ENCODE peak calls at places on chromosome 4, in nine cellular contexts. K is A673, U is spleen, A is heart left ventricle, P is uterus, T is endodermal cell, G is GM12878, O is cardiac muscle cell, R is right lobe of liver. X is an unnamed sample.

GRCh38 chr4:108433832-108434231 is 186.5 kb upstream of the RPL34 start:
- DNase-seq in K (no peak), U (no peak), A (no peak), P (no peak), T (no peak), G (no peak), O (no peak), R (no peak), X (no peak)

GRCh38 chr4:3399277-3400194 is 42.2 kb upstream of the HGFAC start:
- DNase-seq in K (no peak), U (no peak), A (no peak), P (no peak), T (no peak), G (no peak), O (no peak), R (peak), X (no peak)

GRCh38 chr4:8517946-8518345 is 62.2 kb upstream of the GPR78 start:
- DNase-seq in K (no peak), U (no peak), A (peak), P (no peak), T (no peak), G (no peak), O (no peak), R (no peak), X (no peak)

GRCh38 chr4:24089831-24090531 is 200.1 kb upstream of the PPARGC1A start:
- DNase-seq in K (no peak), U (no peak), A (no peak), P (no peak), T (no peak), G (no peak), O (no peak), R (no peak), X (no peak)

GRCh38 chr4:189124149-189124758 is 816.4 kb upstream of the FRG1 start:
- DNase-seq in K (peak), U (no peak), A (no peak), P (no peak), T (peak), G (no peak), O (peak), R (no peak), X (no peak)

GRCh38 chr4:94389595-94390290 is 47.1 kb upstream of the HPGDS start:
- DNase-seq in K (no peak), U (no peak), A (no peak), P (no peak), T (no peak), G (no peak), O (no peak), R (no peak), X (no peak)

GRCh38 chr4:83889802-83890201 is 353.9 kb downstream of the GPAT3 start:
- DNase-seq in K (no peak), U (no peak), A (no peak), P (no peak), T (no peak), G (no peak), O (peak), R (no peak), X (no peak)

GRCh38 chr4:153655928-153656327 is 28.2 kb upstream of the TLR2 start:
- DNase-seq in K (no peak), U (no peak), A (no peak), P (no peak), T (no peak), G (no peak), O (peak), R (peak), X (peak)

GRCh38 chr4:24742773-24743676 is 52.3 kb upstream of the SOD3 start:
- DNase-seq in K (no peak), U (no peak), A (no peak), P (no peak), T (no peak), G (no peak), O (no peak), R (no peak), X (no peak)

GRCh38 chr4:3630934-3631585 is 98.8 kb upstream of the LRPAP1 start:
- DNase-seq in K (no peak), U (peak), A (peak), P (peak), T (no peak), G (no peak), O (peak), R (no peak), X (no peak)

GRCh38 chr4:155392486-155393184 is 15.9 kb upstream of the MAP9 start:
- DNase-seq in K (peak), U (no peak), A (no peak), P (no peak), T (no peak), G (no peak), O (peak), R (no peak), X (no peak)

GRCh38 chr4:183182873-183183725 is 84.0 kb downstream of the WWC2 start:
- DNase-seq in K (peak), U (no peak), A (no peak), P (peak), T (peak), G (no peak), O (peak), R (no peak), X (no peak)

GRCh38 chr4:113256946-113257345 is 207.5 kb downstream of the ANK2 start:
- DNase-seq in K (peak), U (no peak), A (no peak), P (no peak), T (no peak), G (no peak), O (peak), R (no peak), X (no peak)

GRCh38 chr4:134650461-134650860 is 448.9 kb upstream of the PABPC4L start:
- DNase-seq in K (no peak), U (no peak), A (no peak), P (no peak), T (no peak), G (no peak), O (no peak), R (no peak), X (no peak)

DNA sequence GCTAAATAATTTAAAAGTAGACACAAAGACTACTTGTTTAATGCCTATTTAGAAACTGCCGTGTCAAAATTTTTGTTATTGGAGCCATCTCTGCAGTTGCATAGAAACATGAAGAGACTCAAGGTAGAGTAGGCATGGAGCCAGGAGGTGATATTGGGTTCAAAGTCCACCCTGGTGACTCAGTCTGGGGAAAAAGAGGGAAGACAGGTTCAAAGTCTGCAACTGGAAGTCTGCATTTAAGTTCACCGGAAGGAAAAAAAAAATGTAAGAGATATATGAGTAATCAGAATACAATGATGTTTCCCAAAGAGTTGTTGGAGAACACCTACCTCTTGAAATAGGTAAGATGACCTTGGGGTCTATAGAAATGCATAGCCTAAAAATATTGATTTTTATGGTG is 67.4 kb upstream of the QRFPR start:
- DNase-seq in K (no peak), U (no peak), A (no peak), P (no peak), T (no peak), G (no peak), O (no peak), R (no peak), X (no peak)
- TF ChIP-seq CTCF in K (no peak), U (no peak), A (no peak), P (no peak), T (no peak), G (no peak), O (no peak), R (no peak), X (no peak)

DNA sequence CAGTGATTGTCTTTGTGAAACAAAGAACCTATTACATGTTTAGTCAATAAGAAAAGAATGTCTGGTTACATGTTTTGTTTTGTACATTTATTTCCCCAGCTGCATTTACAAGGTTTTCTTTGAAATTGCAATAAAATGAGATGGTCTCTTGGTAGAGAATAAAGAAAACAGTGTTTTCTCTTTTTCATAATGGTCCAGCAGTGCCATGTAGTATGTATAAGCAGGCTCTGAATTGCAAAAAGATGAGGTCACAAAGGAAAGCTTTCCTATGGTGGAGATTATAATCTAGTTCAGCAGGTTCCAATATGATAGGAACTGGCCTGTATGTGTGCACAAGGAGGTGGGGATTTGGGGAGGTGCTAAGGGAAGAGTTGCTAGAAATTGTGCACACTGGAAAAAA is 1417.3 kb downstream of the STIM2 start:
- DNase-seq in K (no peak), U (no peak), A (no peak), P (no peak), T (no peak), G (no peak), O (no peak), R (no peak), X (no peak)
- H3K27ac ChIP-seq in K (no peak), U (no peak), A (no peak), P (no peak), T (no peak), G (no peak), O (no peak), R (no peak), X (no peak)

DNA sequence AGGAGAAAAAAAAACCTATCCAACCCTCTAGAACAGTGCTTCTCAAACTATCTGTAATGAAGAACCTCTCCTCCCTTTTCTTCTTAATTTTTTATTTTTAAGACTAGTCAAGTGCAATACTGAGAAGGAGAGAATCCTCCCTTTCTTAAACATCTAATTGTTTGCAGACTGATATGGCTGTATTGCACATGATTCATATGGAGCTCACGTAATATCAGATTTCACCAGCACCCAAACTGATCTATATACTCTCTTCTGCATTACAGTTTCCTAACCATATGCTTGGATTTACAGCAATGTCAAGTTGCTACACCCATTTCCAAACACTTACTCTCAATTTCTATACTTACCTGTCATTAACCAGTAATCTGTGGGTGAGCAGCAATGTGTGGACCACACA is 9.5 kb downstream of the PRMT9 start:
- DNase-seq in K (no peak), U (no peak), A (no peak), P (no peak), T (no peak), G (no peak), O (no peak), R (no peak), X (no peak)
- TF ChIP-seq CTCF in K (no peak), U (no peak), A (no peak), P (no peak), T (no peak), G (no peak), O (no peak), R (no peak), X (no peak)

DNA sequence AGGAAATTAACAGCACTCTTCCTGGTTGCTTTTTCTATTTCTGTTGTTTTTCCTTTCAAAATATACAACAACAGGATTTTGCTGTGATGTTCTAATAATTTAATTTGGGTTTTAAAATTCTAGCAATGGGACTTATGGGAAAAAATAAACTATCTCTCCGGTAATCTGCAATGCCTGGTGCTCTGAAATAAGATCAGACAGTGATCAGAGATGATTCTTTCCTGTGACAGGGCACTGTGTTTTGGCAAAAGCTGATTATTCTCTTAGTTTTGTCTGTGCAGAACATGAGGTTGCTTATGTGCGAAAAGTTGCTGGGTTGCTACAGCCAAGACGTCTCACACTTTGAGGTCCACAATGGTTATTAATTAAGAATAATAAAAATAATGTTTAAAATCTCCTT is 291.7 kb downstream of the FBXO8 start:
- DNase-seq in K (no peak), U (no peak), A (no peak), P (no peak), T (no peak), G (no peak), O (no peak), R (no peak), X (no peak)
- H3K27ac ChIP-seq in K (peak), U (no peak), A (no peak), P (no peak), T (no peak), G (no peak), O (peak), R (no peak), X (no peak)

DNA sequence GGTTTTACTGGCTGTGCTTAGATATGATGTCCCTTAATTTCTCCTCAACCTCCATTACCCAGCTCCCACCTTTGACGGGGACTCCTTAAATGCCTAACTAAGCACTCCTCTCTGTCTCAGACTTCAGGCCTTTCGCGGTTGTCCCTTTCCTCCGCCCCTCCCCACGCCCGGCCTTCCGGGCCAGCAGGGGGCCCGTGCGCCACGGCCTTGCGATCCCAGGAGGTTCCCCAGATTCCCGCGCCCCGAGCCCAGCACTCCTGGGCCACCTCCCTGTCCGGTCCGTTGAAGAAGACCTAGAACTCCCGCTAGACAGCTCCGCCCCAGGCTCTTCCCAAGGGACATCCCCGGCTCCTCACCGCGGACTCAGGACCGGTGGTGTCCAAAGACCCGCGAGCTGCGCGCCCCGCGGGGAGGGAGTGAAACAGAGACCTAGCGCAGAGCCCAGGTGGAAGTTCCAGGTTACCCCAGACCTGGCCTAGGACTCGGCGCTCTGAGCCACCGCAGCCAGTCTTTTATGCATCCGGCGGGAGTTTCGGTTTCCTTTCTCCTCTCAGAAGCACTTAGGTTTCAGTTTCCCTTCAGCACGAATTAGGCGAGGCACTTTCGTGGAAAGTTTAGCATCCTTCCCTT is at the start of gene DDX60:
- DNase-seq in K (peak), U (peak), A (peak), P (peak), T (peak), G (peak), O (peak), R (peak), X (peak)
- TF ChIP-seq CTCF in K (no peak), U (peak), A (peak), P (peak), T (peak), G (peak), O (peak), R (peak), X (peak)